ENCODE peak calls at places on chromosomes 16 and 17, in five cellular contexts. One of them, this sample, is unnamed.

GRCh38 chr17:77128895-77129567 is 11.7 kb upstream of the SEC14L1 start:
- DNase-seq in fibroblast of mammary gland: no peak
- DNase-seq in GM19239: no peak
- DNase-seq in stimulated activated CD4-positive, alpha-beta T cell treated with anti-CD3 and anti-CD28 coated beads, TNF-alpha, amount 100 ng/mL, for 48 hours: no peak
- DNase-seq in GM13976: no peak
- DNase-seq in this sample: no peak

GRCh38 chr17:29514792-29515191 is 52.0 kb downstream of the ABHD15 start:
- DNase-seq in fibroblast of mammary gland: peak; percentile 18
- DNase-seq in GM19239: no peak
- DNase-seq in stimulated activated CD4-positive, alpha-beta T cell treated with anti-CD3 and anti-CD28 coated beads, TNF-alpha, amount 100 ng/mL, for 48 hours: no peak
- DNase-seq in GM13976: no peak
- DNase-seq in this sample: peak; percentile 23

GRCh38 chr16:8958344-8958808 is 5.3 kb downstream of the USP7 start:
- DNase-seq in fibroblast of mammary gland: peak; percentile 73
- DNase-seq in GM19239: peak; percentile 27
- DNase-seq in stimulated activated CD4-positive, alpha-beta T cell treated with anti-CD3 and anti-CD28 coated beads, TNF-alpha, amount 100 ng/mL, for 48 hours: no peak
- DNase-seq in GM13976: no peak
- DNase-seq in this sample: peak; percentile 59

GRCh38 chr17:44794699-44795413 is 35.2 kb downstream of the GJC1 start:
- DNase-seq in fibroblast of mammary gland: peak; percentile 94
- DNase-seq in GM19239: no peak
- DNase-seq in stimulated activated CD4-positive, alpha-beta T cell treated with anti-CD3 and anti-CD28 coated beads, TNF-alpha, amount 100 ng/mL, for 48 hours: no peak
- DNase-seq in GM13976: no peak
- DNase-seq in this sample: peak; percentile 74

GRCh38 chr17:6756425-6757012 is 673 bp downstream of the XAF1 start:
- DNase-seq in fibroblast of mammary gland: no peak
- DNase-seq in GM19239: no peak
- DNase-seq in stimulated activated CD4-positive, alpha-beta T cell treated with anti-CD3 and anti-CD28 coated beads, TNF-alpha, amount 100 ng/mL, for 48 hours: no peak
- DNase-seq in GM13976: peak; percentile 18
- DNase-seq in this sample: no peak

GRCh38 chr16:47519996-47520679 is 59.0 kb downstream of the PHKB start:
- DNase-seq in fibroblast of mammary gland: no peak
- DNase-seq in GM19239: no peak
- DNase-seq in stimulated activated CD4-positive, alpha-beta T cell treated with anti-CD3 and anti-CD28 coated beads, TNF-alpha, amount 100 ng/mL, for 48 hours: no peak
- DNase-seq in GM13976: no peak
- DNase-seq in this sample: no peak

GRCh38 chr16:11100239-11100750 is 155.7 kb downstream of the SOCS1 start:
- DNase-seq in fibroblast of mammary gland: peak; percentile 94
- DNase-seq in GM19239: no peak
- DNase-seq in stimulated activated CD4-positive, alpha-beta T cell treated with anti-CD3 and anti-CD28 coated beads, TNF-alpha, amount 100 ng/mL, for 48 hours: peak; percentile 73
- DNase-seq in GM13976: peak; percentile 75
- DNase-seq in this sample: peak; percentile 94

GRCh38 chr17:17855976-17856375 is 19.2 kb upstream of the SREBF1 start:
- DNase-seq in fibroblast of mammary gland: no peak
- DNase-seq in GM19239: no peak
- DNase-seq in stimulated activated CD4-positive, alpha-beta T cell treated with anti-CD3 and anti-CD28 coated beads, TNF-alpha, amount 100 ng/mL, for 48 hours: no peak
- DNase-seq in GM13976: no peak
- DNase-seq in this sample: no peak

GRCh38 chr17:51725185-51725584 is 433.3 kb downstream of the CA10 start:
- DNase-seq in fibroblast of mammary gland: no peak
- DNase-seq in GM19239: no peak
- DNase-seq in stimulated activated CD4-positive, alpha-beta T cell treated with anti-CD3 and anti-CD28 coated beads, TNF-alpha, amount 100 ng/mL, for 48 hours: no peak
- DNase-seq in GM13976: no peak
- DNase-seq in this sample: no peak

GRCh38 chr16:27230562-27230991 is 27.3 kb downstream of the KDM8 start:
- DNase-seq in fibroblast of mammary gland: no peak
- DNase-seq in GM19239: no peak
- DNase-seq in stimulated activated CD4-positive, alpha-beta T cell treated with anti-CD3 and anti-CD28 coated beads, TNF-alpha, amount 100 ng/mL, for 48 hours: peak; percentile 60
- DNase-seq in GM13976: no peak
- DNase-seq in this sample: no peak

GRCh38 chr16:84907575-84907974 is 87.8 kb downstream of the CRISPLD2 start:
- DNase-seq in fibroblast of mammary gland: peak; percentile 69
- DNase-seq in GM19239: no peak
- DNase-seq in stimulated activated CD4-positive, alpha-beta T cell treated with anti-CD3 and anti-CD28 coated beads, TNF-alpha, amount 100 ng/mL, for 48 hours: no peak
- DNase-seq in GM13976: no peak
- DNase-seq in this sample: no peak

GRCh38 chr17:247767-248166 is 66.3 kb upstream of the DOC2B start:
- DNase-seq in fibroblast of mammary gland: no peak
- DNase-seq in GM19239: no peak
- DNase-seq in stimulated activated CD4-positive, alpha-beta T cell treated with anti-CD3 and anti-CD28 coated beads, TNF-alpha, amount 100 ng/mL, for 48 hours: no peak
- DNase-seq in GM13976: no peak
- DNase-seq in this sample: no peak

GRCh38 chr16:3149630-3150345 is 15.0 kb downstream of the ZNF213 start:
- DNase-seq in fibroblast of mammary gland: peak; percentile 53
- DNase-seq in GM19239: no peak
- DNase-seq in stimulated activated CD4-positive, alpha-beta T cell treated with anti-CD3 and anti-CD28 coated beads, TNF-alpha, amount 100 ng/mL, for 48 hours: peak; percentile 52
- DNase-seq in GM13976: peak; percentile 84
- DNase-seq in this sample: peak; percentile 39

GRCh38 chr16:69150146-69150865 is 17.9 kb downstream of the UTP4 start:
- DNase-seq in fibroblast of mammary gland: peak; percentile 86
- DNase-seq in GM19239: peak; percentile 34
- DNase-seq in stimulated activated CD4-positive, alpha-beta T cell treated with anti-CD3 and anti-CD28 coated beads, TNF-alpha, amount 100 ng/mL, for 48 hours: peak; percentile 47
- DNase-seq in GM13976: peak; percentile 73
- DNase-seq in this sample: peak; percentile 88

GRCh38 chr17:39231091-39231561 is 5.4 kb upstream of the STAC2 start:
- DNase-seq in fibroblast of mammary gland: no peak
- DNase-seq in GM19239: no peak
- DNase-seq in stimulated activated CD4-positive, alpha-beta T cell treated with anti-CD3 and anti-CD28 coated beads, TNF-alpha, amount 100 ng/mL, for 48 hours: no peak
- DNase-seq in GM13976: no peak
- DNase-seq in this sample: no peak

GRCh38 chr16:85321856-85322271 is 209.6 kb upstream of the CIBAR2 start:
- DNase-seq in fibroblast of mammary gland: peak; percentile 99
- DNase-seq in GM19239: no peak
- DNase-seq in stimulated activated CD4-positive, alpha-beta T cell treated with anti-CD3 and anti-CD28 coated beads, TNF-alpha, amount 100 ng/mL, for 48 hours: no peak
- DNase-seq in GM13976: no peak
- DNase-seq in this sample: peak; percentile 99

GRCh38 chr17:61734012-61734411 is 129.3 kb downstream of the BRIP1 start:
- DNase-seq in fibroblast of mammary gland: no peak
- DNase-seq in GM19239: no peak
- DNase-seq in stimulated activated CD4-positive, alpha-beta T cell treated with anti-CD3 and anti-CD28 coated beads, TNF-alpha, amount 100 ng/mL, for 48 hours: no peak
- DNase-seq in GM13976: no peak
- DNase-seq in this sample: no peak

GRCh38 chr16:58459344-58460218 is 40.4 kb upstream of the NDRG4 start:
- DNase-seq in fibroblast of mammary gland: peak; percentile 75
- DNase-seq in GM19239: no peak
- DNase-seq in stimulated activated CD4-positive, alpha-beta T cell treated with anti-CD3 and anti-CD28 coated beads, TNF-alpha, amount 100 ng/mL, for 48 hours: peak; percentile 46
- DNase-seq in GM13976: no peak
- DNase-seq in this sample: peak; percentile 80